ENCODE peak calls at places on chromosomes 12 and 14, in nine cellular contexts. One of them, this sample, is unnamed.

GRCh38 chr14:60101801-60102200 is 10.1 kb downstream of the PCNX4 start:
- DNase-seq in sigmoid colon: no peak
- DNase-seq in H1: no peak
- DNase-seq in GM23338: no peak
- DNase-seq in breast epithelium: no peak
- DNase-seq in HCT116: no peak
- DNase-seq in stomach: no peak
- DNase-seq in endothelial cell of umbilical vein: no peak
- DNase-seq in transverse colon: no peak
- DNase-seq in this sample: no peak

GRCh38 chr14:104799657-104800599 is 973 bp upstream of the ZBTB42 start:
- DNase-seq in H1: peak; percentile 36
- DNase-seq in breast epithelium: peak; percentile 84
- DNase-seq in endothelial cell of umbilical vein: peak; percentile 62
- DNase-seq in transverse colon: peak; percentile 92
- DNase-seq in sigmoid colon: peak; percentile 94
- DNase-seq in HCT116: no peak
- DNase-seq in GM23338: peak; percentile 86
- DNase-seq in stomach: peak; percentile 90
- DNase-seq in this sample: no peak

GRCh38 chr12:71392521-71393145 is 47.0 kb upstream of the LGR5 start:
- DNase-seq in sigmoid colon: no peak
- DNase-seq in GM23338: peak; percentile 88
- DNase-seq in endothelial cell of umbilical vein: peak; percentile 76
- DNase-seq in HCT116: peak; percentile 72
- DNase-seq in stomach: no peak
- DNase-seq in H1: no peak
- DNase-seq in transverse colon: no peak
- DNase-seq in breast epithelium: no peak
- DNase-seq in this sample: peak; percentile 42

GRCh38 chr14:92280554-92281262 is 42.3 kb upstream of the SLC24A4 start:
- DNase-seq in breast epithelium: no peak
- DNase-seq in HCT116: no peak
- DNase-seq in endothelial cell of umbilical vein: no peak
- DNase-seq in GM23338: no peak
- DNase-seq in transverse colon: no peak
- DNase-seq in sigmoid colon: no peak
- DNase-seq in H1: no peak
- DNase-seq in stomach: no peak
- DNase-seq in this sample: no peak

GRCh38 chr14:95156765-95157194 is 549 bp downstream of the DICER1 start:
- DNase-seq in H1: no peak
- DNase-seq in breast epithelium: no peak
- DNase-seq in stomach: peak; percentile 46
- DNase-seq in HCT116: no peak
- DNase-seq in sigmoid colon: peak; percentile 79
- DNase-seq in endothelial cell of umbilical vein: peak; percentile 34
- DNase-seq in GM23338: no peak
- DNase-seq in transverse colon: peak; percentile 36
- DNase-seq in this sample: no peak

GRCh38 chr12:116495260-116495659 is 63.9 kb upstream of the MAP1LC3B2 start:
- DNase-seq in sigmoid colon: no peak
- DNase-seq in stomach: peak; percentile 34
- DNase-seq in transverse colon: no peak
- DNase-seq in breast epithelium: peak; percentile 69
- DNase-seq in H1: no peak
- DNase-seq in GM23338: no peak
- DNase-seq in HCT116: peak; percentile 94
- DNase-seq in endothelial cell of umbilical vein: no peak
- DNase-seq in this sample: no peak

GRCh38 chr14:49679271-49679670 is 8.7 kb downstream of the POLE2 start:
- DNase-seq in stomach: no peak
- DNase-seq in H1: no peak
- DNase-seq in transverse colon: no peak
- DNase-seq in GM23338: no peak
- DNase-seq in breast epithelium: no peak
- DNase-seq in HCT116: no peak
- DNase-seq in sigmoid colon: no peak
- DNase-seq in endothelial cell of umbilical vein: no peak
- DNase-seq in this sample: no peak

GRCh38 chr14:49303952-49304516 is 282.1 kb downstream of the RPS29 start:
- DNase-seq in stomach: no peak
- DNase-seq in sigmoid colon: no peak
- DNase-seq in HCT116: no peak
- DNase-seq in transverse colon: no peak
- DNase-seq in GM23338: peak; percentile 84
- DNase-seq in H1: no peak
- DNase-seq in breast epithelium: no peak
- DNase-seq in endothelial cell of umbilical vein: peak; percentile 13
- DNase-seq in this sample: no peak

GRCh38 chr14:89384636-89385035 is 32.4 kb downstream of the FOXN3 start:
- DNase-seq in HCT116: no peak
- DNase-seq in transverse colon: no peak
- DNase-seq in stomach: no peak
- DNase-seq in endothelial cell of umbilical vein: no peak
- DNase-seq in sigmoid colon: no peak
- DNase-seq in GM23338: no peak
- DNase-seq in breast epithelium: no peak
- DNase-seq in H1: no peak
- DNase-seq in this sample: no peak

GRCh38 chr14:89387922-89388685 is 28.9 kb downstream of the FOXN3 start:
- DNase-seq in H1: no peak
- DNase-seq in breast epithelium: no peak
- DNase-seq in HCT116: no peak
- DNase-seq in GM23338: no peak
- DNase-seq in transverse colon: no peak
- DNase-seq in endothelial cell of umbilical vein: no peak
- DNase-seq in sigmoid colon: no peak
- DNase-seq in stomach: no peak
- DNase-seq in this sample: no peak

GRCh38 chr14:89384023-89384422 is 33.0 kb downstream of the FOXN3 start:
- DNase-seq in sigmoid colon: peak; percentile 45
- DNase-seq in endothelial cell of umbilical vein: no peak
- DNase-seq in transverse colon: peak; percentile 54
- DNase-seq in GM23338: no peak
- DNase-seq in HCT116: no peak
- DNase-seq in stomach: no peak
- DNase-seq in H1: no peak
- DNase-seq in breast epithelium: no peak
- DNase-seq in this sample: no peak

GRCh38 chr14:89388853-89389252 is 28.2 kb downstream of the FOXN3 start:
- DNase-seq in breast epithelium: no peak
- DNase-seq in stomach: no peak
- DNase-seq in H1: no peak
- DNase-seq in HCT116: no peak
- DNase-seq in transverse colon: no peak
- DNase-seq in GM23338: peak; percentile 63
- DNase-seq in endothelial cell of umbilical vein: no peak
- DNase-seq in sigmoid colon: peak; percentile 58
- DNase-seq in this sample: no peak

DNA sequence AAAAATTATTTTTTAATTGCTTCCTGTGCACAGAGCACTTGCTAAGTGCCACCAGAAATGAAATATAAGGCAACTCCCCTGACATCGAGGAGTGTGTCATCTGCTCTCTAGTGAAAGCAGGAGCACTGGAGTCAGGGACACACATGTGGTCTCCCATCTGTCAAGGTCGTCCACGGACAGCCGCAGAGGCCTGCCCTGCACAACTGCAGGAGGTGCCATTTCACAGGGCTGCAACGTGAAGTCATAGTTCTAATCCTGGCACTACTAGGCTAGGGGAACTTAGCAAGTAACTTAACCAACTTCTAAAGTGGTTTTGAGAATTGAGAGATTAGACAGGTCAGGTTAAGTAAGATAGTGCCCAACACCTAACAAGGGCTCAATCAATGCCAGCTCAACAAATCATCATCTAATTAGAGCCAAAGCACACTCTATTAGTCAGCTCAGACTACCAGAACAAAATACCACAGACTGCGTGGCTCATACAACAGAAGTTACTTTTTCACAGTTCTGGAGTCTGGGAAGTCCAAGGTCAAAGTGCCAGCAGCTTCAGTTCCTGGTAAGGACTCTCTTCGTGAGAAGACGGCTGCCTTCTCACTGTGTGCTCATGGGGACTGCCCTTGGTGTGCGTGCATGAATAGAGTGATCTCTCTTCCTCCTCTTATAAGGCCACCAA is 30.7 kb downstream of the FOXN3 start:
- DNase-seq in HCT116: no peak
- DNase-seq in endothelial cell of umbilical vein: peak; percentile 12
- DNase-seq in stomach: no peak
- DNase-seq in GM23338: no peak
- DNase-seq in breast epithelium: no peak
- DNase-seq in transverse colon: no peak
- DNase-seq in H1: no peak
- DNase-seq in sigmoid colon: peak; percentile 54
- DNase-seq in this sample: no peak
- TF ChIP-seq CTCF in HCT116: no peak
- TF ChIP-seq CTCF in endothelial cell of umbilical vein: no peak
- TF ChIP-seq CTCF in stomach: no peak
- TF ChIP-seq CTCF in GM23338: no peak
- TF ChIP-seq CTCF in breast epithelium: no peak
- TF ChIP-seq CTCF in transverse colon: no peak
- TF ChIP-seq CTCF in H1: no peak
- TF ChIP-seq CTCF in sigmoid colon: no peak
- TF ChIP-seq CTCF in this sample: no peak

GRCh38 chr12:31887109-31887811 is 72.0 kb upstream of the RESF1 start:
- DNase-seq in sigmoid colon: no peak
- DNase-seq in endothelial cell of umbilical vein: no peak
- DNase-seq in transverse colon: no peak
- DNase-seq in stomach: no peak
- DNase-seq in H1: no peak
- DNase-seq in GM23338: no peak
- DNase-seq in HCT116: no peak
- DNase-seq in breast epithelium: no peak
- DNase-seq in this sample: no peak
- TF ChIP-seq POLR2AphosphoS5 in sigmoid colon: no peak
- TF ChIP-seq POLR2AphosphoS5 in endothelial cell of umbilical vein: no peak
- TF ChIP-seq POLR2AphosphoS5 in transverse colon: no peak
- TF ChIP-seq POLR2AphosphoS5 in stomach: no peak
- TF ChIP-seq POLR2AphosphoS5 in H1: no peak
- TF ChIP-seq POLR2AphosphoS5 in GM23338: no peak
- TF ChIP-seq POLR2AphosphoS5 in HCT116: no peak
- TF ChIP-seq POLR2AphosphoS5 in breast epithelium: no peak
- TF ChIP-seq POLR2AphosphoS5 in this sample: no peak

DNA sequence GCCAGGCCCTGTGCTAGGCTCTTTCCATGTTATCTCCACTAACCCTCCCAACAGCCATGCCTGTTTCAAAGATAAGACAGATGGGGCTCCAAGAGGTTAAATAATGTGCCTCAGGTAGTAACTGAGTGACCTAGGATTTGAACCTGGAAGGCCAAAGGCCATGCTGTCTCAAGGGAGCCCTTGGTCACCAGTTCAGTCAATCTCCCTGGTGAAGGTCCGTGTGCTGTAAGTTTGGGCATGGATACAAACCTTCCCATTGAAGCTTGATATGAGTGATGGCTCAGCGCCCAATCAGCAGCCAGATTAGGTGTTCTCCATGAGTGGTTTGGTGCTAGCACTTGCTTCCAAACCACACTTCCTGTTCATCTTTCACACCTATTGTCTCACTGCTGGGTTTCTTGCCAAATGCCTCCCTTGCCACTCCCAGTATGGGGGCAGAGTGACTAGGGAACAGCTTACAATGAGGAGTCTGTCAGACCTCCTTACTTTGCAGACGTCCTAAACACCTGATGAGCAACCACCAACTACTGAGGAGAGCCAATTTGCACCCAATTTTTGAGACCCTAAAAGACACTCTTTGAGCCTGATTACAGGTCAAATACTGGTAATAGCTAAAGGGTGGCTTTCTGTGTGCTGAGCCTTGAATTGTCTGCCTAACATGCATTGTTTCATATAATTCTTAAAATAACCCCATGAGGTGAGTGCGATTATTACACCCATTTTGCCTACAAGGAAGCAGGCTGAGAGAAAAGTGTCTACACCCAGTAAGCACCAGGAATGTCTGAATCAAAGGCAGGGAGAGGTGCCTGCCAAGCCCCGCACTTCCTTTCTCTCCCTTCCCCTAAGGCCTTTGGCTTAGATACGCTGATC is 48.5 kb upstream of the FOS start:
- DNase-seq in sigmoid colon: no peak
- DNase-seq in H1: no peak
- DNase-seq in transverse colon: peak; percentile 69
- DNase-seq in endothelial cell of umbilical vein: peak; percentile 50
- DNase-seq in HCT116: peak; percentile 72
- DNase-seq in GM23338: peak; percentile 70
- DNase-seq in stomach: peak; percentile 74
- DNase-seq in breast epithelium: peak; percentile 56
- DNase-seq in this sample: no peak
- TF ChIP-seq CTCF in sigmoid colon: no peak
- TF ChIP-seq CTCF in H1: no peak
- TF ChIP-seq CTCF in transverse colon: peak; percentile 22
- TF ChIP-seq CTCF in endothelial cell of umbilical vein: peak; percentile 1
- TF ChIP-seq CTCF in HCT116: peak; percentile 22
- TF ChIP-seq CTCF in GM23338: no peak
- TF ChIP-seq CTCF in stomach: no peak
- TF ChIP-seq CTCF in breast epithelium: peak; percentile 48
- TF ChIP-seq CTCF in this sample: no peak

GRCh38 chr12:124188059-124188458 is 106.8 kb upstream of the RFLNA start:
- DNase-seq in sigmoid colon: no peak
- DNase-seq in transverse colon: no peak
- DNase-seq in HCT116: no peak
- DNase-seq in breast epithelium: no peak
- DNase-seq in H1: no peak
- DNase-seq in GM23338: no peak
- DNase-seq in endothelial cell of umbilical vein: no peak
- DNase-seq in stomach: no peak
- DNase-seq in this sample: no peak

GRCh38 chr12:124191024-124191359 is 103.9 kb upstream of the RFLNA start:
- DNase-seq in endothelial cell of umbilical vein: peak; percentile 9
- DNase-seq in HCT116: peak; percentile 26
- DNase-seq in sigmoid colon: no peak
- DNase-seq in stomach: no peak
- DNase-seq in GM23338: peak; percentile 54
- DNase-seq in H1: no peak
- DNase-seq in transverse colon: no peak
- DNase-seq in breast epithelium: no peak
- DNase-seq in this sample: no peak

GRCh38 chr12:124194521-124195225 is 100.2 kb upstream of the RFLNA start:
- DNase-seq in sigmoid colon: no peak
- DNase-seq in GM23338: no peak
- DNase-seq in HCT116: no peak
- DNase-seq in transverse colon: no peak
- DNase-seq in endothelial cell of umbilical vein: no peak
- DNase-seq in H1: no peak
- DNase-seq in stomach: peak; percentile 67
- DNase-seq in breast epithelium: no peak
- DNase-seq in this sample: no peak

GRCh38 chr12:124188561-124189405 is 106.1 kb upstream of the RFLNA start:
- DNase-seq in stomach: no peak
- DNase-seq in sigmoid colon: no peak
- DNase-seq in GM23338: no peak
- DNase-seq in transverse colon: no peak
- DNase-seq in endothelial cell of umbilical vein: peak; percentile 41
- DNase-seq in breast epithelium: no peak
- DNase-seq in H1: no peak
- DNase-seq in HCT116: no peak
- DNase-seq in this sample: no peak

DNA sequence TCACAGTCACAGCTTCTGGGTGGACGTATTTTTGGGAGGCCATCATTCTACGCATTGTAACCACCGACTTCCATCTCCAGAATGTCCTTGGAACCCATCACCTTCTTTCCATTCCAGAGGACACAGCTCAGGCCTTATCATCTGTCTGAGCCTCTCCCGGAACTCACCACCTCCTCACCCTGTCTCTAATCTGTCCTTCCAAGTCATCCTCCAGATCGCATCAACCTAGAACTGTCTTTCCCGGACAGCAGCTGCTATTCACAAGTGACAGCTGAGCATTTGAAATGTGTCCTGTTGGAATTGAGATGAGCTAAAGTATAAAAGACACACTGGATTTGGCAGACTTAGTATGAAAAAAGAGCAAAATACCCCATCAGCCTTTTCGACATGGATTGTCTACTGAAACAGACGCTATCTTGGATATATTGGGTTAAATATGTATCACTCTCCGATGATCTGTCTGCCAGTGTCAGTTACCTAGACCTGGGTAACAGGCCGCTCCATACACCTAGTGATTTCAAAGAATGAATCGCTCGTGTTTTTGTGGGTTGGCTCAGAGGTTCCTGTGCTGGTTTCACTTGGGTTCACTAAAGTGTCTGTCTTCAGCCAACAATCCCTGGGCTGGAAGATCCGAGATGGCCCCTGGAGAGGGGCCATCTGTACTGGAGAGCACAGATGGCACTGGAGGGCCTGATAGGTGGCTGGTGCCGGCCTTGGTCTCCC is 104.4 kb upstream of the RFLNA start:
- DNase-seq in transverse colon: no peak
- DNase-seq in stomach: no peak
- DNase-seq in GM23338: no peak
- DNase-seq in breast epithelium: no peak
- DNase-seq in endothelial cell of umbilical vein: no peak
- DNase-seq in H1: no peak
- DNase-seq in HCT116: no peak
- DNase-seq in sigmoid colon: no peak
- DNase-seq in this sample: no peak
- TF ChIP-seq POLR2AphosphoS5 in transverse colon: no peak
- TF ChIP-seq POLR2AphosphoS5 in stomach: no peak
- TF ChIP-seq POLR2AphosphoS5 in GM23338: no peak
- TF ChIP-seq POLR2AphosphoS5 in breast epithelium: no peak
- TF ChIP-seq POLR2AphosphoS5 in endothelial cell of umbilical vein: no peak
- TF ChIP-seq POLR2AphosphoS5 in H1: no peak
- TF ChIP-seq POLR2AphosphoS5 in HCT116: no peak
- TF ChIP-seq POLR2AphosphoS5 in sigmoid colon: no peak
- TF ChIP-seq POLR2AphosphoS5 in this sample: no peak

This sample was measured in Panc1.